ENCODE peak calls at places on chromosomes 7 and 10, in ten cellular contexts. N is GDM1; S is esophagus squamous epithelium; H is C1 segment of cervical spinal cord; R is nephron progenitor cell; L is GM12865; B is RCC 7860; M is stimulated activated CD4-positive, alpha-beta T cell treated with anti-CD3 and anti-CD28 coated beads, Interleukin-2, amount 100 ng/mL, for 48 hours; V is fibroblast of mammary gland; E is GM03348. Q is an unnamed sample.

GRCh38 chr10:13882112-13882711 is 295.4 kb downstream of the PRPF18 start:
- DNase-seq in R (no peak), B (peak), N (peak), E (peak), H (no peak), L (peak), S (no peak), V (peak), M (no peak), Q (no peak)

GRCh38 chr10:46538155-46538554 is 18.3 kb downstream of the GPRIN2 start:
- DNase-seq in M (no peak), H (no peak), E (no peak), V (no peak), B (no peak), L (no peak), R (no peak), N (no peak), S (no peak), Q (no peak)

GRCh38 chr10:12350167-12350872 is 973 bp downstream of the CAMK1D start:
- DNase-seq in N (peak), R (peak), H (peak), M (peak), S (no peak), V (no peak), B (no peak), L (peak), E (peak), Q (peak)

GRCh38 chr7:34011711-34012110 is 106.4 kb downstream of the BMPER start:
- DNase-seq in N (no peak), E (peak), R (no peak), V (no peak), M (no peak), B (no peak), H (no peak), S (no peak), L (no peak), Q (no peak)

GRCh38 chr10:62814901-62815372 is 1.2 kb downstream of the EGR2 start:
- DNase-seq in V (no peak), S (no peak), N (no peak), H (no peak), L (no peak), E (peak), B (no peak), M (no peak), R (peak), Q (no peak)

GRCh38 chr10:104259999-104260774 is 5.5 kb downstream of the GSTO1 start:
- DNase-seq in E (no peak), M (no peak), L (no peak), R (no peak), H (no peak), B (no peak), N (no peak), S (no peak), V (peak), Q (no peak)

GRCh38 chr7:50627824-50628361 is 62.7 kb upstream of the DDC start:
- DNase-seq in N (no peak), R (no peak), V (no peak), L (no peak), E (no peak), B (no peak), H (no peak), M (no peak), S (no peak), Q (no peak)

GRCh38 chr10:71779641-71780040 is 6.3 kb upstream of the VSIR start:
- DNase-seq in E (no peak), B (no peak), L (no peak), M (no peak), N (peak), H (no peak), V (no peak), S (no peak), R (no peak), Q (no peak)

GRCh38 chr7:31488562-31489203 is 25.2 kb upstream of the ITPRID1 start:
- DNase-seq in N (peak), V (peak), H (no peak), M (peak), R (peak), L (peak), S (no peak), E (peak), B (peak), Q (no peak)

GRCh38 chr10:104640339-104641149 is 546 bp upstream of the SORCS3 start:
- DNase-seq in S (no peak), V (no peak), L (no peak), M (no peak), B (no peak), N (no peak), R (peak), E (no peak), H (no peak), Q (no peak)

GRCh38 chr10:92264249-92264648 is 26.6 kb downstream of the CPEB3 start:
- DNase-seq in L (no peak), H (no peak), R (no peak), E (no peak), M (no peak), B (no peak), V (no peak), S (no peak), N (no peak), Q (no peak)

GRCh38 chr7:145665499-145666258 is 450.9 kb upstream of the CNTNAP2 start:
- DNase-seq in R (no peak), E (no peak), N (no peak), M (no peak), L (no peak), H (no peak), B (no peak), V (no peak), S (no peak), Q (no peak)

GRCh38 chr10:114278884-114279191 is 39.8 kb downstream of the VWA2 start:
- DNase-seq in L (no peak), B (no peak), H (no peak), S (no peak), M (no peak), R (no peak), V (no peak), N (no peak), E (no peak), Q (peak)

GRCh38 chr7:35647171-35647574 is 47.8 kb downstream of the HERPUD2 start:
- DNase-seq in H (peak), B (no peak), M (no peak), L (peak), V (peak), N (no peak), E (no peak), S (no peak), R (no peak), Q (no peak)

GRCh38 chr7:84204655-84205054 is 10.1 kb upstream of the SEMA3A start:
- DNase-seq in L (no peak), N (no peak), V (peak), B (no peak), R (no peak), S (no peak), M (no peak), E (peak), H (no peak), Q (no peak)

GRCh38 chr10:58282615-58283014 is 13.7 kb downstream of the CISD1 start:
- DNase-seq in S (no peak), H (no peak), R (no peak), B (no peak), M (no peak), V (no peak), E (no peak), N (peak), L (peak), Q (no peak)

GRCh38 chr10:30413996-30414576 is 19.9 kb upstream of the MAP3K8 start:
- DNase-seq in R (no peak), L (peak), S (no peak), H (no peak), E (peak), N (peak), M (no peak), B (peak), V (peak), Q (no peak)

GRCh38 chr10:28946479-28946878 is 269.2 kb downstream of the BAMBI start:
- DNase-seq in E (peak), R (no peak), L (no peak), H (no peak), V (peak), B (peak), N (no peak), S (no peak), M (no peak), Q (no peak)

GRCh38 chr7:100606313-100606712 is 4.2 kb downstream of the PCOLCE start:
- DNase-seq in E (no peak), N (no peak), M (no peak), H (no peak), B (no peak), R (no peak), L (no peak), V (no peak), S (no peak), Q (no peak)

GRCh38 chr10:83332695-83333094 is 806.6 kb upstream of the GHITM start:
- DNase-seq in V (no peak), N (no peak), L (no peak), M (no peak), B (no peak), R (no peak), E (no peak), H (no peak), S (no peak), Q (no peak)

GRCh38 chr7:24366901-24367300 is 82.9 kb downstream of the NPY start:
- DNase-seq in N (no peak), M (no peak), E (no peak), H (no peak), S (no peak), V (no peak), L (no peak), B (no peak), R (no peak), Q (no peak)

GRCh38 chr10:44958196-44958896 is 1.3 kb upstream of the RASSF4 start:
- DNase-seq in N (no peak), S (no peak), B (peak), R (no peak), L (no peak), V (peak), M (no peak), H (peak), E (peak), Q (no peak)

GRCh38 chr7:1571261-1571650 is 1.4 kb upstream of the PSMG3 start:
- DNase-seq in H (no peak), L (no peak), R (no peak), M (no peak), E (peak), B (no peak), V (peak), S (no peak), N (no peak), Q (no peak)

GRCh38 chr10:103765168-103765567 is 90.2 kb downstream of the SH3PXD2A start:
- DNase-seq in E (no peak), V (peak), S (no peak), M (no peak), L (no peak), B (peak), H (no peak), N (no peak), R (no peak), Q (no peak)

GRCh38 chr7:14936530-14936929 is 34.0 kb upstream of the DGKB start:
- DNase-seq in B (no peak), R (peak), V (peak), H (no peak), L (no peak), E (peak), M (no peak), N (no peak), S (no peak), Q (no peak)

GRCh38 chr10:76558586-76558985 is 1079.0 kb downstream of the KCNMA1 start:
- DNase-seq in S (no peak), H (no peak), L (no peak), V (peak), R (no peak), E (peak), B (no peak), M (no peak), N (no peak), Q (no peak)

GRCh38 chr7:112072541-112073245 is 133.5 kb downstream of the DOCK4 start:
- DNase-seq in S (no peak), N (no peak), E (no peak), V (no peak), M (no peak), H (no peak), B (no peak), R (no peak), L (peak), Q (no peak)